ENCODE peak calls at places on chromosomes 3 and 15, in six cellular contexts. One of them, this sample, is unnamed.

GRCh38 chr3:177610677-177611654 is 413.7 kb upstream of the TBL1XR1 start:
- DNase-seq in neural progenitor cell: no peak
- DNase-seq in GM12878: no peak
- DNase-seq in OCI-LY7: no peak
- DNase-seq in HCT116: no peak
- DNase-seq in astrocyte: peak
- DNase-seq in this sample: peak

GRCh38 chr3:43328653-43329052 is 42.3 kb downstream of the SNRK start:
- DNase-seq in neural progenitor cell: no peak
- DNase-seq in GM12878: no peak
- DNase-seq in OCI-LY7: no peak
- DNase-seq in HCT116: no peak
- DNase-seq in astrocyte: no peak
- DNase-seq in this sample: no peak

GRCh38 chr3:158520433-158520832 is 50.6 kb upstream of the MLF1 start:
- DNase-seq in neural progenitor cell: no peak
- DNase-seq in GM12878: no peak
- DNase-seq in OCI-LY7: no peak
- DNase-seq in HCT116: no peak
- DNase-seq in astrocyte: peak
- DNase-seq in this sample: no peak

GRCh38 chr3:42169579-42169978 is 78.4 kb downstream of the TRAK1 start:
- DNase-seq in neural progenitor cell: no peak
- DNase-seq in GM12878: no peak
- DNase-seq in OCI-LY7: no peak
- DNase-seq in HCT116: no peak
- DNase-seq in astrocyte: no peak
- DNase-seq in this sample: no peak

GRCh38 chr3:190321789-190322603 is at the start of gene CLDN1:
- DNase-seq in neural progenitor cell: peak
- DNase-seq in GM12878: no peak
- DNase-seq in OCI-LY7: no peak
- DNase-seq in HCT116: peak
- DNase-seq in astrocyte: peak
- DNase-seq in this sample: peak

GRCh38 chr3:111577798-111578685 is 17.1 kb downstream of the ZBED2 start:
- DNase-seq in neural progenitor cell: peak
- DNase-seq in GM12878: peak
- DNase-seq in OCI-LY7: peak
- DNase-seq in HCT116: peak
- DNase-seq in astrocyte: peak
- DNase-seq in this sample: peak

GRCh38 chr3:52195297-52195597 is 2.7 kb upstream of the ALAS1 start:
- DNase-seq in neural progenitor cell: no peak
- DNase-seq in GM12878: no peak
- DNase-seq in OCI-LY7: no peak
- DNase-seq in HCT116: no peak
- DNase-seq in astrocyte: no peak
- DNase-seq in this sample: no peak

GRCh38 chr15:89299896-89300295 is 34.7 kb downstream of the POLG start:
- DNase-seq in neural progenitor cell: no peak
- DNase-seq in GM12878: no peak
- DNase-seq in OCI-LY7: no peak
- DNase-seq in HCT116: peak
- DNase-seq in astrocyte: peak
- DNase-seq in this sample: peak

GRCh38 chr15:66692808-66693596 is 9.0 kb upstream of the SMAD6 start:
- DNase-seq in neural progenitor cell: no peak
- DNase-seq in GM12878: peak
- DNase-seq in OCI-LY7: peak
- DNase-seq in HCT116: no peak
- DNase-seq in astrocyte: no peak
- DNase-seq in this sample: no peak

GRCh38 chr3:150760431-150761200 is 2.4 kb downstream of the SIAH2 start:
- DNase-seq in neural progenitor cell: no peak
- DNase-seq in GM12878: peak
- DNase-seq in OCI-LY7: no peak
- DNase-seq in HCT116: no peak
- DNase-seq in astrocyte: no peak
- DNase-seq in this sample: no peak

GRCh38 chr15:79366691-79367090 is 55.8 kb downstream of the TMED3 start:
- DNase-seq in neural progenitor cell: no peak
- DNase-seq in GM12878: no peak
- DNase-seq in OCI-LY7: no peak
- DNase-seq in HCT116: no peak
- DNase-seq in astrocyte: peak
- DNase-seq in this sample: no peak

GRCh38 chr15:79364571-79365240 is 53.8 kb downstream of the TMED3 start:
- DNase-seq in neural progenitor cell: peak
- DNase-seq in GM12878: no peak
- DNase-seq in OCI-LY7: no peak
- DNase-seq in HCT116: no peak
- DNase-seq in astrocyte: no peak
- DNase-seq in this sample: no peak

GRCh38 chr15:79371581-79371980 is 60.6 kb upstream of the MINAR1 start:
- DNase-seq in neural progenitor cell: no peak
- DNase-seq in GM12878: no peak
- DNase-seq in OCI-LY7: no peak
- DNase-seq in HCT116: no peak
- DNase-seq in astrocyte: no peak
- DNase-seq in this sample: no peak

GRCh38 chr15:79370716-79371115 is 59.8 kb downstream of the TMED3 start:
- DNase-seq in neural progenitor cell: no peak
- DNase-seq in GM12878: no peak
- DNase-seq in OCI-LY7: no peak
- DNase-seq in HCT116: no peak
- DNase-seq in astrocyte: peak
- DNase-seq in this sample: peak

DNA sequence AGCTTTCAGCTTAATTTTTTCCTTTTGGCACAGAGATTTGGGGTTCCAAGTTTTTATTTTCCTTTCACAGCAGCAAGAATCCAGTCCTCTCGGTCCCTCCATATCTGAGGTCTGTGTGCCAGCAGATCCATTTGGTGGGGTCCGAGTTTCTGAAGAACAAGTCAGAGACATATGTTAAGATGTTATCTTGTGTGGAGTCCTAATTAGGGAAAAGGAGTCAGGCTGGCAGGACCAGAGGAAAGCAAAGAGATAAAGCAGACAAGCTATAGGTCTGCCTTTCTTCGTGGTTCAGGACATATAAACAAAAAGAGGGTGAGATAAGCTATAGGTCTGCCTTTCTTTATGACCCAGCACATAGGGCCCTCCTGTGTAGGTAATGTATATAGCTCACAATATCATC is 54.9 kb downstream of the TMED3 start:
- DNase-seq in neural progenitor cell: no peak
- DNase-seq in GM12878: no peak
- DNase-seq in OCI-LY7: no peak
- DNase-seq in HCT116: no peak
- DNase-seq in astrocyte: no peak
- DNase-seq in this sample: no peak
- H3K4me3 ChIP-seq in neural progenitor cell: no peak
- H3K4me3 ChIP-seq in GM12878: no peak
- H3K4me3 ChIP-seq in OCI-LY7: no peak
- H3K4me3 ChIP-seq in HCT116: no peak
- H3K4me3 ChIP-seq in astrocyte: no peak
- H3K4me3 ChIP-seq in this sample: no peak

GRCh38 chr3:170765419-170766078 is 104.4 kb downstream of the RPL22L1 start:
- DNase-seq in neural progenitor cell: no peak
- DNase-seq in GM12878: no peak
- DNase-seq in OCI-LY7: no peak
- DNase-seq in HCT116: no peak
- DNase-seq in astrocyte: no peak
- DNase-seq in this sample: no peak
- H3K4me2 ChIP-seq in neural progenitor cell: no peak
- H3K4me2 ChIP-seq in GM12878: no peak
- H3K4me2 ChIP-seq in OCI-LY7: no peak
- H3K4me2 ChIP-seq in HCT116: no peak
- H3K4me2 ChIP-seq in astrocyte: no peak
- H3K4me2 ChIP-seq in this sample: no peak

DNA sequence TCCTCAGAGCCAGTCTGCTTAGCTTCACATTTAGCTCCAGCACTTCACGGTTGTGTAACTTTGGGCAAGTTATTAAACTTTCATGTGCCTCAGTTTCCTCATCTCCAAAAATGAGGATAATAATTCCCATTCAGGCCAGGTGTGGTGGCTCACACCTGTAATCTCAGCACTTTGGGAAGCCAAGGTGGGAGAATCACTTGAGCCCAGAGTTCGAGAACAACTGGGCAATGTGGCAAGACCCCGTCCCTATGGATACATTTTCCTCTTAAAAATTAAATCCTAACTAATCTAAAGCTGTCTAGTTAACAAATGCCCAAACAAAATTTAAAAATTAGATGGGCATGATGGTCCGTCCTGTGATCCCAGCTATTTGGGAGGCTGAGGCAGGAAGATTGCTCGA is 7.2 kb downstream of the RCN2 start:
- DNase-seq in neural progenitor cell: no peak
- DNase-seq in GM12878: no peak
- DNase-seq in OCI-LY7: no peak
- DNase-seq in HCT116: no peak
- DNase-seq in astrocyte: no peak
- DNase-seq in this sample: peak
- H2AFZ ChIP-seq in neural progenitor cell: no peak
- H2AFZ ChIP-seq in GM12878: no peak
- H2AFZ ChIP-seq in OCI-LY7: no peak
- H2AFZ ChIP-seq in HCT116: no peak
- H2AFZ ChIP-seq in astrocyte: no peak
- H2AFZ ChIP-seq in this sample: no peak

DNA sequence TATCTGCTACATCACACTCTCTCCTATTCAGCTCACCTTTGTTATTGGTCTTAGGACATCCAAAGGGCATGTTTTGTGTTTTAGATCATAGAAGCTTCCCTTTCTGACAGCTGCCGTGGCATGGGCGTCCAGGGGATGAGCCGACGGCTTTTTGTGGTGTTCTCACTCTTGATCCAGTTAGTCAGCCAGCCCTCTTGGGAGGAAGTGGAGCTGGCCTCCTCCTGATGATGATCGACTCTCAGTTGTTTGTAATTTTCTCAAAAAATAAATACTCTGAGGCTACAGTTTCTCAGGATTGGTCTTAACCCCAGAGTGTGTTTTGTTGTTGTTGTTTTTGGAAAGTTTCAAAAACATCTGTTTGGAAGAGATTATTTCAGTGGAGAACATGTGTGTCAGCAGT is 34.4 kb downstream of the BOC start:
- DNase-seq in neural progenitor cell: peak
- DNase-seq in GM12878: no peak
- DNase-seq in OCI-LY7: no peak
- DNase-seq in HCT116: no peak
- DNase-seq in astrocyte: no peak
- DNase-seq in this sample: peak
- H3K4me3 ChIP-seq in neural progenitor cell: no peak
- H3K4me3 ChIP-seq in GM12878: no peak
- H3K4me3 ChIP-seq in OCI-LY7: no peak
- H3K4me3 ChIP-seq in HCT116: no peak
- H3K4me3 ChIP-seq in astrocyte: no peak
- H3K4me3 ChIP-seq in this sample: peak

GRCh38 chr15:41861736-41862356 is 23.2 kb downstream of the PLA2G4B start:
- DNase-seq in neural progenitor cell: peak
- DNase-seq in GM12878: no peak
- DNase-seq in OCI-LY7: no peak
- DNase-seq in HCT116: no peak
- DNase-seq in astrocyte: no peak
- DNase-seq in this sample: no peak
- H3K4me2 ChIP-seq in neural progenitor cell: no peak
- H3K4me2 ChIP-seq in GM12878: no peak
- H3K4me2 ChIP-seq in OCI-LY7: no peak
- H3K4me2 ChIP-seq in HCT116: no peak
- H3K4me2 ChIP-seq in astrocyte: no peak
- H3K4me2 ChIP-seq in this sample: no peak

DNA sequence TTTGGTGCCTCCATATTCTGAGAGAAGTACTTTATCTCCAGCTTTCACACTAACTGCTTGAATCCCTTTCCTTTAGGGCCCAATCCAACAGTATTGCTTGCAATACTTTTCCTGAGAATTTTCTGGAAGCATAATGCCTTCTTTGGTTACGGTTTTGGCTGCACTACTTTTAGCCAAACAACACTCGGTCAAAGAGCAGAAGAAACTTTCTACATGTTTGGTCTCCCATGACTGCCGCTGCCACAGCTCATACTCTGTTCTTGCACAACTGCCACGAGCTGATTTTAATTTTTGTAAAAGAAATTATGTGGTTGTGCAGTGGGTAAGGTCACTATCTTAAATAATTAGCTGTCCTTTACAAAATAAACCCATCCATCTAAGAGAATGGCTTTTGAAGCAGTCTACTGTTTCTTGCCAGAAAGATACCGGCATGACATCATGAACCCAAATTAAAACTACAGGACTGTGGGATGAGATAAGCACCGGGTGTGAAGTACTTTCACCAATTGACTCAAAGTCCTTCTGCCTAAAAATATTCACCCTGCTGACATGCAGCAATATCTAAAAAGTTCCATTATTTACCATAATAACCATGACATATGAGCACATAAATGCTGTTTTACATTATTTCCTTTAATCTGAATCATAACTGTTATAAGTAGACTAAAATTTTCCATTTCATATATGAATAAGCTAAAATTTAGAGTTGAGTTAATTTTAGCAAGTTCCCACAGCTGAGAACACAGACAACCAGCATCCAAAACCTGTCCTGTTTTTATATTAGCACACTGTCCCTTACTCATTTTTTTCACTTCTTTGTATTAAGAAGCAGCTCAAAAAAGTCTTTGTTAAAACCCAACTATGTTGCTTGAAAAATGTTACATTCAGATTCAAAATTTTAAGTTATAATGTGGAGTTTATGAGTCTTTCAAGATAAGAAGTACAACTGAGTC is 1154.3 kb downstream of the EPHA3 start:
- DNase-seq in neural progenitor cell: no peak
- DNase-seq in GM12878: no peak
- DNase-seq in OCI-LY7: no peak
- DNase-seq in HCT116: no peak
- DNase-seq in astrocyte: no peak
- DNase-seq in this sample: no peak
- H2AFZ ChIP-seq in neural progenitor cell: no peak
- H2AFZ ChIP-seq in GM12878: no peak
- H2AFZ ChIP-seq in OCI-LY7: no peak
- H2AFZ ChIP-seq in HCT116: no peak
- H2AFZ ChIP-seq in astrocyte: no peak
- H2AFZ ChIP-seq in this sample: no peak

GRCh38 chr3:8992199-8992598 is 28.9 kb upstream of the RAD18 start:
- DNase-seq in neural progenitor cell: no peak
- DNase-seq in GM12878: no peak
- DNase-seq in OCI-LY7: no peak
- DNase-seq in HCT116: no peak
- DNase-seq in astrocyte: no peak
- DNase-seq in this sample: no peak
- H3K4me3 ChIP-seq in neural progenitor cell: no peak
- H3K4me3 ChIP-seq in GM12878: no peak
- H3K4me3 ChIP-seq in OCI-LY7: no peak
- H3K4me3 ChIP-seq in HCT116: no peak
- H3K4me3 ChIP-seq in astrocyte: no peak
- H3K4me3 ChIP-seq in this sample: no peak

DNA sequence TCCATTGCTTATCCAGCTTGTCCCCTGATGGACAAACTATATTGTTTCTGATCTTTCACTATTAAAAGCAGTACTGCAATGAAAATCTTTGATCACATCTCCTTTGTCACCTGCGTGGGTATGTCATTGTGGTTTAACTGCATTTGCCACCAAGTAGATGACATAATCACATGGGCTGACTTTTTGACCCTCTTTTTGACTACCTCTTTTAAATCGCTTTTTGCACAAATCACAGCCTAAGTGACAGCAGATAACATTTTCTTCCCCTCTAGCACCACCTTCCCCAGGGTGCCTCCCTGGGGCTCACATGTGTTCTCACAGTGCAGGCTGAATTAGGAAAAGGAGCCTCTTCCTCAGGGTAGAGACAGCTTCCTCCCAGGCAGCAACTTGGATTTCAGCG is 1.1 kb upstream of the RBP1 start:
- DNase-seq in neural progenitor cell: no peak
- DNase-seq in GM12878: no peak
- DNase-seq in OCI-LY7: no peak
- DNase-seq in HCT116: no peak
- DNase-seq in astrocyte: no peak
- DNase-seq in this sample: no peak
- H3K4me2 ChIP-seq in neural progenitor cell: peak
- H3K4me2 ChIP-seq in GM12878: no peak
- H3K4me2 ChIP-seq in OCI-LY7: no peak
- H3K4me2 ChIP-seq in HCT116: peak
- H3K4me2 ChIP-seq in astrocyte: peak
- H3K4me2 ChIP-seq in this sample: no peak

This sample was measured in osteoblast.